ENCODE peak calls at places on chromosomes 2 and 18, in four cellular contexts. O, A, P and S are unnamed samples.

GRCh38 chr18:49970288-49970687 is 157.0 kb upstream of the ACAA2 start:
- DNase-seq in P (no peak), A (no peak), O (no peak), S (no peak)

GRCh38 chr2:191264647-191265079 is 19.5 kb downstream of the MYO1B start:
- DNase-seq in A (no peak), P (no peak), O (no peak), S (no peak)

GRCh38 chr2:108587621-108588020 is 53.4 kb downstream of the LIMS1 start:
- DNase-seq in P (no peak), O (peak), A (no peak), S (no peak)

GRCh38 chr2:30368258-30368657 is 78.8 kb upstream of the LCLAT1 start:
- DNase-seq in A (no peak), O (no peak), P (peak), S (no peak)

GRCh38 chr18:59927246-59927825 is 27.5 kb downstream of the PMAIP1 start:
- DNase-seq in O (no peak), A (no peak), P (no peak), S (no peak)

GRCh38 chr2:1887915-1888314 is 143.6 kb upstream of the PXDN start:
- DNase-seq in P (no peak), O (no peak), A (no peak), S (no peak)

GRCh38 chr2:24337958-24338357 is 22.4 kb downstream of the ITSN2 start:
- DNase-seq in O (no peak), P (no peak), A (no peak), S (no peak)

GRCh38 chr2:1224901-1225300 is 188.4 kb upstream of the TPO start:
- DNase-seq in O (no peak), A (no peak), P (no peak), S (no peak)

GRCh38 chr2:230981704-230982103 is 14.2 kb upstream of the SPATA3 start:
- DNase-seq in O (peak), A (no peak), P (no peak), S (no peak)

GRCh38 chr2:38362223-38362622 is 14.8 kb downstream of the ATL2 start:
- DNase-seq in A (no peak), O (no peak), P (no peak), S (no peak)

GRCh38 chr18:11500153-11501122 is 109.0 kb upstream of the SLC35G4 start:
- DNase-seq in O (no peak), A (no peak), P (peak), S (no peak)

GRCh38 chr18:70044626-70045025 is 97.0 kb upstream of the CD226 start:
- DNase-seq in P (no peak), A (no peak), O (no peak), S (no peak)
- H3K27ac ChIP-seq in P (no peak), A (no peak), O (no peak), S (no peak)

DNA sequence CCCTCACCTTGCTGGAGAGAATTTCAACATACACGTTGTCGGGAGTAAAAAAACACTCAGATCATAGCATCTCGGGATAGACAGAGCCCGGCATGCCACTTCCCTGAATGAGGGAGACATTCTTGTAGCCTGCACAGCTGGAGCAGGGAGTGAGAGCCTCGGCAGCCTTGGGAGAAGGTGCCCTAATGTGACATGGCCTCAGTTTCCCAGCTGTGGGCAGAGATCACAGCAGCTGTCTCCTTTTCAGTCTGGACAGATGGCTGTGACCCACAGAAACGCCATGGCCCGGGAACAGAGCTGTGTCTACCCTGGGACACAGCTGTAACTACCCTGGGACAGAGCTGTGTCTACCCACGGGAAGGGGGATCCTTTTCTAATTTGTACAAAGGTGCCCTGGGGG is 55.9 kb downstream of the HS1BP3 start:
- DNase-seq in A (no peak), P (peak), O (peak), S (no peak)
- H3K27ac ChIP-seq in A (no peak), P (no peak), O (peak), S (peak)

GRCh38 chr18:79792096-79792987 is 5.4 kb upstream of the KCNG2 start:
- DNase-seq in P (peak), A (no peak), O (peak), S (no peak)
- H3K27ac ChIP-seq in P (no peak), A (no peak), O (no peak), S (no peak)

GRCh38 chr2:145753209-145753608 is 1233.3 kb upstream of the ZEB2 start:
- DNase-seq in O (no peak), A (no peak), P (no peak), S (peak)
- H3K27ac ChIP-seq in O (no peak), A (no peak), P (no peak), S (no peak)

GRCh38 chr2:207475546-207475945 is 54.2 kb upstream of the CREB1 start:
- DNase-seq in A (no peak), O (no peak), P (no peak), S (no peak)
- H3K27ac ChIP-seq in A (no peak), O (no peak), P (no peak), S (no peak)

DNA sequence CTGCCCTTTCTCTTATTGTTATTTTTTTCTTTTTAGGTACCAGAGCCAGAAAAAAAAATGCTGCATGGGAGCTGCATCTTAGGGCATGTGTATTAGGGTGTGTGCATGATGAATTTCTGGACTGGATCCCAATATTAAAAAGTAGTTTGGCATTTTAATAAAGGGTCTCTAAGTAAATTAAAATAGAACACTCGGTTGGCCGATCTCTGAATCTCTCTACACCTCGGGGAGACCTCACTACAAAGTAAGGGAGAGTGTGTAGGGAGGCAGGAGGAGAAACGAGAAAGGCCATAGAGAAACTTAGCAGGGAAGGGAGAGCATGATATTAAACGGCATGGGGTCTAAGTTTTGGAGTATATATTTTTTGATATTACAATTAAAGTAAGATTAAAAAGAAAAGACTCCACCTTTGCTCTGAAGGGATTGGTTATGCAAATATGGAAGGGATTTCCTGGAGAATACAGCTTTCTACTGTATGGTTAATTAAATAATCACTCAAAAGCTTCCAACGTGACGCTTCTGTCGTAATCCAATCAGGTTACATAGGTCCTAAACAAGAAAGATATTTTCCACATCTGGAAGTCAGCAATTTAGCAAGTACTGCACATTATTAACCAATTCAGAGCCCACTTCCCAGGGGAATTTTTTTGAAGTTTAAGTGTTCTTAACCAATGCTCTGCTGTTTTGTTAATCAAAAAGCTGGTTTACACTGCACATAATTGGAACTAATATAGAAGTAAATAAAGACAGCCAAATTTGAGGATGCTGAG is 984 bp upstream of the ZEB2 start:
- DNase-seq in A (no peak), P (no peak), O (no peak), S (no peak)
- H3K27ac ChIP-seq in A (no peak), P (peak), O (peak), S (peak)

GRCh38 chr18:21991897-21992296 is 177.5 kb upstream of the GATA6 start:
- DNase-seq in P (no peak), O (no peak), A (no peak), S (no peak)
- H3K27ac ChIP-seq in P (no peak), O (no peak), A (no peak), S (no peak)

GRCh38 chr18:36153771-36154170 is 24.1 kb downstream of the ELP2 start:
- DNase-seq in A (no peak), O (no peak), P (no peak), S (no peak)

GRCh38 chr18:36158261-36158867 is 28.7 kb downstream of the ELP2 start:
- DNase-seq in P (no peak), O (no peak), A (no peak), S (no peak)

GRCh38 chr18:36153203-36153602 is 23.5 kb downstream of the ELP2 start:
- DNase-seq in A (no peak), O (no peak), P (no peak), S (no peak)

GRCh38 chr18:36155960-36156757 is 26.5 kb downstream of the ELP2 start:
- DNase-seq in P (no peak), O (no peak), A (no peak), S (no peak)

DNA sequence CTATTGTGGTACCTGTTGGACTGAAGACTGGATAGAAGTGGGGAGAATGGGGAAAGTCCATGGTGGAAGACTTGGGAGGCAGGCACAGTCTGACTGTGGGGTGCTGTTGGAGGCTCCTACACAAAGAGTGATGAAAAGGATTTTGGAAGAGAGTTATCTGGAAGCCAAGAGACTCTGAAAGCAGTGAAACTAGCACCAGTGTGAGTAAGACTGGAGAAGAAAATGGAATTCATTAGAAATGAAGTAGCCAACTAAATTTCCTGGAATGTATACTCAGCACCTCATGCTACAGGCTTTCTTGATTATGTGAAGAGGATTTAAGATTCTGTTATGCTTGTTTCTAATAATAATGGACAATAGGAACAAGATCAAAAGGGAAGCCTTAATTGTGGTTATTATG is 27.7 kb downstream of the ELP2 start:
- DNase-seq in P (no peak), O (no peak), A (no peak), S (no peak)
- H3K27ac ChIP-seq in P (no peak), O (peak), A (no peak), S (no peak)

GRCh38 chr2:189700681-189701080 is 26.2 kb downstream of the ANKAR start:
- DNase-seq in A (no peak), O (no peak), P (no peak), S (no peak)

GRCh38 chr2:189702071-189702470 is 27.6 kb downstream of the ANKAR start:
- DNase-seq in O (no peak), A (no peak), P (no peak), S (no peak)

GRCh38 chr2:189696223-189696622 is 21.8 kb downstream of the ANKAR start:
- DNase-seq in O (no peak), A (no peak), P (no peak), S (no peak)

GRCh38 chr2:189698020-189698887 is 23.8 kb downstream of the ANKAR start:
- DNase-seq in A (no peak), P (no peak), O (no peak), S (no peak)
- H3K27ac ChIP-seq in A (no peak), P (no peak), O (no peak), S (no peak)